ENCODE peak calls at places on chromosomes 1 and 21, in eight cellular contexts. K is hepatic stellate cell, L is amniotic stem cell, C is AG09309, W is NCI-H1417, H is DMS153, X is M059J, Q is posterior cingulate gyrus. B is an unnamed sample.

GRCh38 chr1:71039666-71040262 is 7.9 kb downstream of the PTGER3 start:
- DNase-seq in K (no peak), L (no peak), C (no peak), W (no peak), H (no peak), X (no peak), Q (no peak), B (no peak)

GRCh38 chr1:82152356-82153281 is 351.9 kb downstream of the ADGRL2 start:
- DNase-seq in K (no peak), L (no peak), C (no peak), W (peak; percentile 72), H (no peak), X (peak; percentile 10), Q (no peak), B (no peak)

GRCh38 chr1:31957701-31958674 is 19.8 kb upstream of the PTP4A2 start:
- DNase-seq in K (no peak), L (no peak), C (no peak), W (no peak), H (no peak), X (peak; percentile 22), Q (no peak), B (no peak)

GRCh38 chr1:94396356-94396755 is 21.8 kb upstream of the ABCD3 start:
- DNase-seq in K (no peak), L (no peak), C (no peak), W (no peak), H (no peak), X (no peak), Q (peak; percentile 11), B (peak; percentile 28)

GRCh38 chr21:45169001-45169400 is 94.6 kb downstream of the ADARB1 start:
- DNase-seq in K (no peak), L (no peak), C (no peak), W (no peak), H (no peak), X (no peak), Q (no peak), B (no peak)

GRCh38 chr1:3564921-3565831 is 46.1 kb downstream of the MEGF6 start:
- DNase-seq in K (peak; percentile 86), L (no peak), C (no peak), W (peak; percentile 34), H (no peak), X (no peak), Q (no peak), B (no peak)

GRCh38 chr1:176880954-176881595 is 283.4 kb downstream of the ASTN1 start:
- DNase-seq in K (peak; percentile 63), L (peak; percentile 15), C (peak; percentile 20), W (peak; percentile 81), H (peak; percentile 68), X (peak; percentile 64), Q (peak; percentile 71), B (peak; percentile 55)

GRCh38 chr1:176639136-176639535 is 176.2 kb downstream of the PAPPA2 start:
- DNase-seq in K (no peak), L (no peak), C (no peak), W (no peak), H (no peak), X (no peak), Q (no peak), B (no peak)

GRCh38 chr1:18479484-18479883 is 1.2 kb upstream of the KLHDC7A start:
- DNase-seq in K (no peak), L (no peak), C (no peak), W (no peak), H (no peak), X (no peak), Q (no peak), B (peak; percentile 25)

GRCh38 chr1:22831729-22832413 is 121.2 kb downstream of the EPHB2 start:
- DNase-seq in K (peak; percentile 86), L (peak; percentile 35), C (peak; percentile 81), W (no peak), H (peak; percentile 3), X (peak; percentile 99), Q (no peak), B (peak; percentile 92)

GRCh38 chr1:172948457-172948856 is 102.3 kb downstream of the TNFSF18 start:
- DNase-seq in K (no peak), L (peak; percentile 70), C (peak; percentile 61), W (no peak), H (no peak), X (peak; percentile 95), Q (no peak), B (peak; percentile 93)